ENCODE peak calls at places on chromosomes 6 and 20, in six cellular contexts. One of them, this sample, is unnamed.
A peak's percentile ranks its signal among the peaks of the same experiment; 100 is the strongest.

GRCh38 chr6:165404703-165405102 is 95.3 kb upstream of the C6orf118 start:
- DNase-seq in A549: no peak
- DNase-seq in breast epithelium: no peak
- DNase-seq in heart left ventricle: no peak
- DNase-seq in CD8-positive, alpha-beta memory T cell: no peak
- DNase-seq in psoas muscle: no peak
- DNase-seq in this sample: no peak

GRCh38 chr6:40674170-40674569 is 87.0 kb upstream of the LRFN2 start:
- DNase-seq in heart left ventricle: no peak
- DNase-seq in breast epithelium: no peak
- DNase-seq in psoas muscle: no peak
- DNase-seq in CD8-positive, alpha-beta memory T cell: no peak
- DNase-seq in A549: no peak
- DNase-seq in this sample: no peak

GRCh38 chr20:54340667-54341081 is 132.8 kb downstream of the PFDN4 start:
- DNase-seq in heart left ventricle: no peak
- DNase-seq in CD8-positive, alpha-beta memory T cell: no peak
- DNase-seq in breast epithelium: no peak
- DNase-seq in psoas muscle: no peak
- DNase-seq in A549: no peak
- DNase-seq in this sample: no peak

GRCh38 chr20:3677733-3678132 is 4.1 kb downstream of the ADAM33 start:
- DNase-seq in heart left ventricle: no peak
- DNase-seq in breast epithelium: no peak
- DNase-seq in CD8-positive, alpha-beta memory T cell: no peak
- DNase-seq in psoas muscle: peak; percentile 65
- DNase-seq in A549: no peak
- DNase-seq in this sample: no peak

GRCh38 chr6:31710490-31711219 is 4.0 kb downstream of the LY6G6F start:
- DNase-seq in CD8-positive, alpha-beta memory T cell: no peak
- DNase-seq in breast epithelium: no peak
- DNase-seq in A549: no peak
- DNase-seq in heart left ventricle: no peak
- DNase-seq in psoas muscle: no peak
- DNase-seq in this sample: no peak

GRCh38 chr6:156752666-156753301 is 24.4 kb upstream of the ARID1B start:
- DNase-seq in breast epithelium: no peak
- DNase-seq in CD8-positive, alpha-beta memory T cell: no peak
- DNase-seq in A549: no peak
- DNase-seq in heart left ventricle: no peak
- DNase-seq in psoas muscle: peak; percentile 25
- DNase-seq in this sample: no peak

GRCh38 chr20:8355453-8355852 is 223.4 kb downstream of the PLCB1 start:
- DNase-seq in heart left ventricle: no peak
- DNase-seq in psoas muscle: no peak
- DNase-seq in breast epithelium: no peak
- DNase-seq in CD8-positive, alpha-beta memory T cell: no peak
- DNase-seq in A549: no peak
- DNase-seq in this sample: no peak

GRCh38 chr6:142827356-142827755 is 117.6 kb downstream of the HIVEP2 start:
- DNase-seq in CD8-positive, alpha-beta memory T cell: no peak
- DNase-seq in breast epithelium: no peak
- DNase-seq in heart left ventricle: peak; percentile 62
- DNase-seq in psoas muscle: peak; percentile 19
- DNase-seq in A549: no peak
- DNase-seq in this sample: no peak

GRCh38 chr6:32116674-32117073 is 7.5 kb upstream of the TNXB start:
- DNase-seq in A549: peak; percentile 51
- DNase-seq in breast epithelium: no peak
- DNase-seq in CD8-positive, alpha-beta memory T cell: no peak
- DNase-seq in psoas muscle: no peak
- DNase-seq in heart left ventricle: no peak
- DNase-seq in this sample: peak; percentile 64

GRCh38 chr6:88119769-88120168 is 46.4 kb downstream of the CNR1 start:
- DNase-seq in CD8-positive, alpha-beta memory T cell: no peak
- DNase-seq in A549: no peak
- DNase-seq in psoas muscle: no peak
- DNase-seq in heart left ventricle: no peak
- DNase-seq in breast epithelium: no peak
- DNase-seq in this sample: peak; percentile 67

GRCh38 chr20:63850689-63851547 is 10.4 kb upstream of the ABHD16B start:
- DNase-seq in heart left ventricle: no peak
- DNase-seq in A549: no peak
- DNase-seq in psoas muscle: peak; percentile 4
- DNase-seq in CD8-positive, alpha-beta memory T cell: no peak
- DNase-seq in breast epithelium: no peak
- DNase-seq in this sample: no peak

GRCh38 chr6:105485456-105485855 is 82.6 kb upstream of the PREP start:
- DNase-seq in breast epithelium: no peak
- DNase-seq in CD8-positive, alpha-beta memory T cell: no peak
- DNase-seq in psoas muscle: no peak
- DNase-seq in heart left ventricle: peak; percentile 18
- DNase-seq in A549: no peak
- DNase-seq in this sample: no peak

GRCh38 chr6:18122128-18123093 is at the start of gene NHLRC1:
- DNase-seq in A549: peak; percentile 58
- DNase-seq in breast epithelium: peak; percentile 91
- DNase-seq in heart left ventricle: peak; percentile 88
- DNase-seq in psoas muscle: peak; percentile 92
- DNase-seq in CD8-positive, alpha-beta memory T cell: peak; percentile 64
- DNase-seq in this sample: no peak

DNA sequence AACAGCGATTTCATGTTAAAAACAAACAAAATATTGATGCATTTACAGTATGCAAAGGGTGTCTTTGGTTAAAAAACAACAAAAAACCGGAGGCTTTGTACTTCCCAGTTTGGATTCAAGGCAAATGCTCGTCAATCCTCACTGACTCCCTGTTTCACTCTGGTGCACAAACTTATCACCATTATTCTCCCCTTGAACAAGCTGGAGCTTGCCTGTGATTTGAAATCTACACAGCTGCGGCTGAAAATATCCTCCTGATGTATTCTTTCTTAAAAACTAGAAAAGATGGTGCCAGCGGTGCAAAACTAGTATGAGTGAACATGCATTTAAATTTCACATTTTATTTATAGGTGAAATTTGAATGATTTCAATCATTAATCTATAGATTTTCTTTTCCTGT is 3.3 kb downstream of the PERP start:
- DNase-seq in breast epithelium: no peak
- DNase-seq in heart left ventricle: no peak
- DNase-seq in psoas muscle: no peak
- DNase-seq in CD8-positive, alpha-beta memory T cell: no peak
- DNase-seq in A549: no peak
- DNase-seq in this sample: no peak
- H3K9me3 ChIP-seq in breast epithelium: no peaks in the 10 kb centered on the region
- H3K9me3 ChIP-seq in heart left ventricle: no peaks in the 10 kb centered on the region
- H3K9me3 ChIP-seq in psoas muscle: no peaks in the 10 kb centered on the region
- H3K9me3 ChIP-seq in CD8-positive, alpha-beta memory T cell: no peaks in the 10 kb centered on the region
- H3K9me3 ChIP-seq in A549: no peaks in the 10 kb centered on the region
- H3K9me3 ChIP-seq in this sample: no peaks in the 10 kb centered on the region

DNA sequence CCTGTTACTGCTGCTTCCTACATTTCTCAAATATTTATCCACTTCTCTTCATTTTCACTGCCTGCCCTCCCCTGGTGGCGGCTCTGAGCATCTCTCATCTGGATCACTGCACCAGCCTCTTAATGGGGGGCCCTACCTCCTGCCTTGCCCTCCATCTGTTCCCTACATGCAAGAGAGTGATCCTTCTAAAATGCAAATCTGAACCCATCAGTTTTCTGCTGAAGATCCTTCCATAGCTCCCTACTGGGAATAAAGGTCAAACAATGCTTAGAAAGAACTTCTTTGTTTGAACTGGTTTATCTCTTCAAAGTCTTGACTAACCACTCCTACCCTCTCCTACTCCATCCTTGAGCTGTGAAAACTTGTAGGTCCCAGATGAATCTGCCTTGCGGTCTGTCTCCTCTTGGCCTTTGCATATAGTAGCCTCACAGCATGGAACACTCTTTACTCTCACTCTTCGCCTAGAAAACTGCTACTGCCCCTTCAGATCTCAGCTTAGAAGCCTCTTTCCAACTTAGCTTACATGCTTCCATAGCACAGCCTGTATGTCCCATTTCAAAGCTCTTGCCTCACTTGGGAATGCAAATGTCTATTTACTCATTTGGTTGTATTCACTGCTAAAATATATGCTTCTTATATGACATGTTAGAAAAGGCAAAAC is 119.3 kb downstream of the QRSL1 start:
- DNase-seq in breast epithelium: no peak
- DNase-seq in A549: no peak
- DNase-seq in CD8-positive, alpha-beta memory T cell: no peak
- DNase-seq in psoas muscle: no peak
- DNase-seq in heart left ventricle: no peak
- DNase-seq in this sample: peak; percentile 79
- H3K4me1 ChIP-seq in breast epithelium: no peaks in the 10 kb centered on the region
- H3K4me1 ChIP-seq in A549: peaks cover 91% of the 10 kb centered on the region
- H3K4me1 ChIP-seq in CD8-positive, alpha-beta memory T cell: no peaks in the 10 kb centered on the region
- H3K4me1 ChIP-seq in psoas muscle: peaks cover 6% of the 10 kb centered on the region
- H3K4me1 ChIP-seq in heart left ventricle: no peaks in the 10 kb centered on the region
- H3K4me1 ChIP-seq in this sample: peaks cover 100% of the 10 kb centered on the region

GRCh38 chr6:42295181-42295580 is 77.5 kb upstream of the MRPS10 start:
- DNase-seq in CD8-positive, alpha-beta memory T cell: no peak
- DNase-seq in psoas muscle: no peak
- DNase-seq in breast epithelium: no peak
- DNase-seq in A549: no peak
- DNase-seq in heart left ventricle: no peak
- DNase-seq in this sample: no peak
- H3K27ac ChIP-seq in CD8-positive, alpha-beta memory T cell: no peak overlapping the region
- H3K27ac ChIP-seq in psoas muscle: no peak overlapping the region
- H3K27ac ChIP-seq in breast epithelium: no peak overlapping the region
- H3K27ac ChIP-seq in A549: peak overlapping the region; percentile 70
- H3K27ac ChIP-seq in heart left ventricle: no peak overlapping the region
- H3K27ac ChIP-seq in this sample: no peak overlapping the region

GRCh38 chr20:49283703-49284625 is 6.1 kb upstream of the ZNFX1 start:
- DNase-seq in psoas muscle: no peak
- DNase-seq in A549: no peak
- DNase-seq in breast epithelium: no peak
- DNase-seq in CD8-positive, alpha-beta memory T cell: no peak
- DNase-seq in heart left ventricle: no peak
- DNase-seq in this sample: no peak

GRCh38 chr20:49285813-49286494 is 8.1 kb upstream of the ZNFX1 start:
- DNase-seq in A549: no peak
- DNase-seq in CD8-positive, alpha-beta memory T cell: no peak
- DNase-seq in heart left ventricle: no peak
- DNase-seq in psoas muscle: no peak
- DNase-seq in breast epithelium: no peak
- DNase-seq in this sample: no peak

GRCh38 chr20:49285233-49285668 is 7.4 kb upstream of the ZNFX1 start:
- DNase-seq in breast epithelium: no peak
- DNase-seq in CD8-positive, alpha-beta memory T cell: no peak
- DNase-seq in psoas muscle: no peak
- DNase-seq in heart left ventricle: no peak
- DNase-seq in A549: no peak
- DNase-seq in this sample: no peak

GRCh38 chr20:49283176-49283702 is 5.4 kb upstream of the ZNFX1 start:
- DNase-seq in A549: no peak
- DNase-seq in heart left ventricle: no peak
- DNase-seq in breast epithelium: no peak
- DNase-seq in CD8-positive, alpha-beta memory T cell: no peak
- DNase-seq in psoas muscle: no peak
- DNase-seq in this sample: no peak

DNA sequence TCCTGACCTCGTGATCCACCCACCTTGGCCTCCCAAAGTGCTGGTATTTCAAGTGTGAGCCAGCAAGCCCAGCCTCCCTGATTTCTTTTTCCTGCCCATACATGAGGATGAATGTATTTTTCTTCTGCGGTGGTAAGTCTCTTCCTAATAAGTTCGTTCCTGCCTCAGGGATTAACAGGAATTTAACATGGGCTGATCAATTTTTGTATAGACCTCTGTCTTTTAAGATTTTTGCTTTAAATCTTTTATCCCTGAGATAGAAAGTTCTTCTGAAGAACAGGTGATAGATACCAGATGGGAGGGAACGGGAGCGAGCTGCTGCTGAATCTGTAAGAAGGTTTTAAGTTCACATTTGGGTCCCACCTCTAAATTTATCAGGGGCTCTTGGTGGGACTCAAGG is 7.0 kb upstream of the ZNFX1 start:
- DNase-seq in CD8-positive, alpha-beta memory T cell: no peak
- DNase-seq in A549: no peak
- DNase-seq in heart left ventricle: no peak
- DNase-seq in breast epithelium: no peak
- DNase-seq in psoas muscle: no peak
- DNase-seq in this sample: no peak
- H3K9me3 ChIP-seq in CD8-positive, alpha-beta memory T cell: peaks cover 73% of the 10 kb centered on the region
- H3K9me3 ChIP-seq in A549: peaks cover 9% of the 10 kb centered on the region
- H3K9me3 ChIP-seq in heart left ventricle: peaks cover 17% of the 10 kb centered on the region
- H3K9me3 ChIP-seq in breast epithelium: peaks cover 50% of the 10 kb centered on the region
- H3K9me3 ChIP-seq in psoas muscle: peaks cover 15% of the 10 kb centered on the region
- H3K9me3 ChIP-seq in this sample: peaks cover 30% of the 10 kb centered on the region

GRCh38 chr6:133350928-133351327 is 109.8 kb downstream of the EYA4 start:
- DNase-seq in heart left ventricle: no peak
- DNase-seq in CD8-positive, alpha-beta memory T cell: no peak
- DNase-seq in psoas muscle: no peak
- DNase-seq in A549: no peak
- DNase-seq in breast epithelium: no peak
- DNase-seq in this sample: no peak
- H3K4me1 ChIP-seq in heart left ventricle: no peaks in the 10 kb centered on the region
- H3K4me1 ChIP-seq in CD8-positive, alpha-beta memory T cell: no peaks in the 10 kb centered on the region
- H3K4me1 ChIP-seq in psoas muscle: peaks cover 45% of the 10 kb centered on the region
- H3K4me1 ChIP-seq in A549: peaks cover 23% of the 10 kb centered on the region
- H3K4me1 ChIP-seq in breast epithelium: no peaks in the 10 kb centered on the region
- H3K4me1 ChIP-seq in this sample: no peaks in the 10 kb centered on the region